ENCODE peak calls at places on chromosomes 4 and X, in five cellular contexts. One of them, this sample, is unnamed.

GRCh38 chr4:101651778-101652177 is 138.8 kb upstream of the BANK1 start:
- DNase-seq in GM12878: no peak
- DNase-seq in HCT116: no peak
- DNase-seq in K562: no peak
- DNase-seq in H1: no peak
- DNase-seq in this sample: no peak

GRCh38 chr4:112604590-112604989 is 32.1 kb downstream of the ZGRF1 start:
- DNase-seq in H1: peak; percentile 53
- DNase-seq in GM12878: peak; percentile 3
- DNase-seq in HCT116: peak; percentile 18
- DNase-seq in K562: peak; percentile 36
- DNase-seq in this sample: peak; percentile 39

GRCh38 chr4:152459326-152459725 is 76.6 kb downstream of the FBXW7 start:
- DNase-seq in K562: no peak
- DNase-seq in HCT116: no peak
- DNase-seq in H1: no peak
- DNase-seq in GM12878: no peak
- DNase-seq in this sample: no peak

GRCh38 chr4:95190751-95191436 is 357.9 kb downstream of the UNC5C start:
- DNase-seq in K562: no peak
- DNase-seq in H1: no peak
- DNase-seq in GM12878: no peak
- DNase-seq in HCT116: no peak
- DNase-seq in this sample: no peak

GRCh38 chr4:40628888-40629287 is 776 bp downstream of the RBM47 start:
- DNase-seq in K562: no peak
- DNase-seq in H1: no peak
- DNase-seq in HCT116: no peak
- DNase-seq in GM12878: no peak
- DNase-seq in this sample: no peak

GRCh38 chr4:78320353-78320935 is 231.1 kb upstream of the ANXA3 start:
- DNase-seq in GM12878: no peak
- DNase-seq in HCT116: no peak
- DNase-seq in H1: no peak
- DNase-seq in K562: no peak
- DNase-seq in this sample: peak; percentile 18

GRCh38 chr4:73533515-73534422 is 52.2 kb downstream of the AFM start:
- DNase-seq in K562: no peak
- DNase-seq in HCT116: no peak
- DNase-seq in GM12878: no peak
- DNase-seq in H1: no peak
- DNase-seq in this sample: peak; percentile 62

GRCh38 chr4:74012130-74012529 is 13.7 kb upstream of the CXCL5 start:
- DNase-seq in H1: no peak
- DNase-seq in GM12878: no peak
- DNase-seq in K562: no peak
- DNase-seq in HCT116: no peak
- DNase-seq in this sample: no peak

GRCh38 chr4:98485816-98486355 is 172.5 kb downstream of the TSPAN5 start:
- DNase-seq in K562: no peak
- DNase-seq in H1: no peak
- DNase-seq in GM12878: no peak
- DNase-seq in HCT116: no peak
- DNase-seq in this sample: peak; percentile 10

GRCh38 chr4:73454920-73455319 is 18.9 kb downstream of the AFP start:
- DNase-seq in GM12878: no peak
- DNase-seq in H1: no peak
- DNase-seq in K562: no peak
- DNase-seq in HCT116: no peak
- DNase-seq in this sample: no peak

GRCh38 chrX:40116925-40117324 is 19.2 kb upstream of the BCOR start:
- DNase-seq in K562: no peak
- DNase-seq in GM12878: no peak
- DNase-seq in HCT116: no peak
- DNase-seq in H1: no peak
- DNase-seq in this sample: no peak

GRCh38 chr4:6308890-6309643 is 39.4 kb downstream of the WFS1 start:
- DNase-seq in GM12878: no peak
- DNase-seq in H1: peak; percentile 84
- DNase-seq in HCT116: no peak
- DNase-seq in K562: no peak
- DNase-seq in this sample: peak; percentile 79

GRCh38 chrX:3231766-3232165 is 114.7 kb downstream of the MXRA5 start:
- DNase-seq in H1: no peak
- DNase-seq in K562: no peak
- DNase-seq in GM12878: no peak
- DNase-seq in HCT116: no peak
- DNase-seq in this sample: no peak

GRCh38 chrX:134886201-134886600 is 104.6 kb upstream of the SMIM10 start:
- DNase-seq in HCT116: peak; percentile 84
- DNase-seq in GM12878: no peak
- DNase-seq in K562: no peak
- DNase-seq in H1: no peak
- DNase-seq in this sample: peak; percentile 29

GRCh38 chr4:28886934-28887333 is 1833.2 kb upstream of the PCDH7 start:
- DNase-seq in K562: no peak
- DNase-seq in GM12878: no peak
- DNase-seq in H1: no peak
- DNase-seq in HCT116: no peak
- DNase-seq in this sample: no peak

GRCh38 chrX:71095033-71095432 is 618 bp upstream of the FOXO4 start:
- DNase-seq in HCT116: no peak
- DNase-seq in GM12878: no peak
- DNase-seq in K562: no peak
- DNase-seq in H1: no peak
- DNase-seq in this sample: no peak

GRCh38 chrX:9500584-9500983 is 35.7 kb downstream of the TBL1X start:
- DNase-seq in HCT116: no peak
- DNase-seq in GM12878: no peak
- DNase-seq in K562: no peak
- DNase-seq in H1: no peak
- DNase-seq in this sample: no peak

GRCh38 chr4:185282968-185283367 is 73.6 kb downstream of the SNX25 start:
- DNase-seq in GM12878: no peak
- DNase-seq in K562: no peak
- DNase-seq in H1: no peak
- DNase-seq in HCT116: no peak
- DNase-seq in this sample: no peak

GRCh38 chr4:42655921-42656735 is 777 bp downstream of the ATP8A1 start:
- DNase-seq in K562: no peak
- DNase-seq in H1: peak; percentile 69
- DNase-seq in GM12878: no peak
- DNase-seq in HCT116: no peak
- DNase-seq in this sample: peak; percentile 1

GRCh38 chr4:69617083-69617694 is 22.3 kb downstream of the UGT2A2 start:
- DNase-seq in HCT116: peak; percentile 47
- DNase-seq in GM12878: no peak
- DNase-seq in K562: peak; percentile 12
- DNase-seq in H1: no peak
- DNase-seq in this sample: peak; percentile 40

GRCh38 chr4:37748546-37748945 is 62.4 kb upstream of the RELL1 start:
- DNase-seq in H1: no peak
- DNase-seq in GM12878: no peak
- DNase-seq in HCT116: no peak
- DNase-seq in K562: no peak
- DNase-seq in this sample: no peak

GRCh38 chrX:41956027-41956426 is 32.7 kb upstream of the CASK start:
- DNase-seq in K562: peak; percentile 28
- DNase-seq in HCT116: no peak
- DNase-seq in H1: no peak
- DNase-seq in GM12878: no peak
- DNase-seq in this sample: no peak

GRCh38 chrX:140180585-140180984 is 215.3 kb upstream of the CXorf66 start:
- DNase-seq in H1: no peak
- DNase-seq in HCT116: no peak
- DNase-seq in K562: no peak
- DNase-seq in GM12878: no peak
- DNase-seq in this sample: no peak

GRCh38 chr4:181007751-181008150 is 1235.5 kb upstream of the TENM3 start:
- DNase-seq in HCT116: no peak
- DNase-seq in K562: no peak
- DNase-seq in GM12878: no peak
- DNase-seq in H1: no peak
- DNase-seq in this sample: no peak

GRCh38 chr4:37717575-37717974 is 31.4 kb upstream of the RELL1 start:
- DNase-seq in H1: no peak
- DNase-seq in HCT116: no peak
- DNase-seq in GM12878: no peak
- DNase-seq in K562: no peak
- DNase-seq in this sample: no peak

GRCh38 chr4:150501983-150502382 is 80.0 kb upstream of the MAB21L2 start:
- DNase-seq in GM12878: no peak
- DNase-seq in H1: no peak
- DNase-seq in K562: no peak
- DNase-seq in HCT116: no peak
- DNase-seq in this sample: no peak

GRCh38 chr4:651884-652642 is 22.0 kb downstream of the ATP5ME start:
- DNase-seq in H1: no peak
- DNase-seq in HCT116: no peak
- DNase-seq in GM12878: no peak
- DNase-seq in K562: no peak
- DNase-seq in this sample: no peak

GRCh38 chr4:141731481-141731880 is 95.1 kb downstream of the IL15 start:
- DNase-seq in H1: no peak
- DNase-seq in HCT116: no peak
- DNase-seq in GM12878: no peak
- DNase-seq in K562: no peak
- DNase-seq in this sample: no peak

DNA sequence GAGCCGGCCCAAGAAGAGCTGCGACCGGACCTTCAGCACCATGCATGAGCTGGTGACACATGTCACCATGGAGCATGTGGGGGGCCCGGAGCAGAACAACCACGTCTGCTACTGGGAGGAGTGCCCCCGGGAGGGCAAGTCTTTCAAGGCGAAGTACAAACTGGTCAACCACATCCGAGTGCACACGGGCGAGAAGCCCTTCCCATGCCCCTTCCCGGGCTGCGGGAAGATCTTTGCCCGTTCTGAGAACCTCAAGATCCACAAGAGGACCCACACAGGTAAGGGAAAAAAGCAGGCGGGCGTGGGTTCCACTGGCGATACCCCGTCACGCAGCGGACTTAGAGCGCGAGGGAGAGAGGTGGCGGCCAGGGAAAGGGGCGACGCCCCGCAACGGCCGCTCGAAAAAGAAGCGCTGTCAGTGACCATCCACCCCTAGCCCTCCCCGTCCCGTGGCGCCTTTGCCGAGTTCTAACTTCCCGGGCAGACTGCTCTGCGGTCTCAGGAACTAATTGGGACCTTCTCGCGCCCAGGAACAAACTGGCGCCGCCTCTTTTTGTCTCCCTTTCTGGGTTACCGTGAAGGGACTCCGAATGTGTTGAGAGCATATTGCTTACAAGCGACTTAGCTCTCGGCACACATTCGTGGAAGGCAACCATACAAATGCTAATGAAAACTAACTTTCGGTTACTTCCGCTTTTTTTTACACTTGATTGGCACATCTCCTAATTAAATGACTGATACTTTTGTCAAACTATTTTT is 1.7 kb downstream of the ZIC3 start:
- DNase-seq in H1: no peak
- DNase-seq in GM12878: no peak
- DNase-seq in K562: no peak
- DNase-seq in HCT116: no peak
- DNase-seq in this sample: no peak
- TF ChIP-seq EZH2 in H1: no peak
- TF ChIP-seq EZH2 in GM12878: no peak
- TF ChIP-seq EZH2 in K562: no peak
- TF ChIP-seq EZH2 in HCT116: no peak
- TF ChIP-seq EZH2 in this sample: no peak

GRCh38 chrX:155313766-155314165 is 20.6 kb downstream of the CLIC2 start:
- DNase-seq in H1: no peak
- DNase-seq in K562: no peak
- DNase-seq in GM12878: no peak
- DNase-seq in HCT116: peak; percentile 2
- DNase-seq in this sample: no peak
- TF ChIP-seq SRF in H1: no peak
- TF ChIP-seq SRF in K562: no peak
- TF ChIP-seq SRF in GM12878: no peak
- TF ChIP-seq SRF in HCT116: no peak
- TF ChIP-seq SRF in this sample: no peak

GRCh38 chrX:137033774-137034507 is at the start of gene GPR101:
- DNase-seq in H1: no peak
- DNase-seq in GM12878: no peak
- DNase-seq in K562: no peak
- DNase-seq in HCT116: no peak
- DNase-seq in this sample: no peak

GRCh38 chrX:137032841-137033773 is 688 bp downstream of the GPR101 start:
- DNase-seq in K562: no peak
- DNase-seq in H1: no peak
- DNase-seq in GM12878: no peak
- DNase-seq in HCT116: no peak
- DNase-seq in this sample: no peak

GRCh38 chrX:137032378-137032694 is 1.5 kb downstream of the GPR101 start:
- DNase-seq in HCT116: no peak
- DNase-seq in GM12878: no peak
- DNase-seq in H1: no peak
- DNase-seq in K562: no peak
- DNase-seq in this sample: no peak

GRCh38 chrX:137031039-137031438 is 2.8 kb downstream of the GPR101 start:
- DNase-seq in H1: no peak
- DNase-seq in K562: no peak
- DNase-seq in GM12878: no peak
- DNase-seq in HCT116: no peak
- DNase-seq in this sample: no peak

DNA sequence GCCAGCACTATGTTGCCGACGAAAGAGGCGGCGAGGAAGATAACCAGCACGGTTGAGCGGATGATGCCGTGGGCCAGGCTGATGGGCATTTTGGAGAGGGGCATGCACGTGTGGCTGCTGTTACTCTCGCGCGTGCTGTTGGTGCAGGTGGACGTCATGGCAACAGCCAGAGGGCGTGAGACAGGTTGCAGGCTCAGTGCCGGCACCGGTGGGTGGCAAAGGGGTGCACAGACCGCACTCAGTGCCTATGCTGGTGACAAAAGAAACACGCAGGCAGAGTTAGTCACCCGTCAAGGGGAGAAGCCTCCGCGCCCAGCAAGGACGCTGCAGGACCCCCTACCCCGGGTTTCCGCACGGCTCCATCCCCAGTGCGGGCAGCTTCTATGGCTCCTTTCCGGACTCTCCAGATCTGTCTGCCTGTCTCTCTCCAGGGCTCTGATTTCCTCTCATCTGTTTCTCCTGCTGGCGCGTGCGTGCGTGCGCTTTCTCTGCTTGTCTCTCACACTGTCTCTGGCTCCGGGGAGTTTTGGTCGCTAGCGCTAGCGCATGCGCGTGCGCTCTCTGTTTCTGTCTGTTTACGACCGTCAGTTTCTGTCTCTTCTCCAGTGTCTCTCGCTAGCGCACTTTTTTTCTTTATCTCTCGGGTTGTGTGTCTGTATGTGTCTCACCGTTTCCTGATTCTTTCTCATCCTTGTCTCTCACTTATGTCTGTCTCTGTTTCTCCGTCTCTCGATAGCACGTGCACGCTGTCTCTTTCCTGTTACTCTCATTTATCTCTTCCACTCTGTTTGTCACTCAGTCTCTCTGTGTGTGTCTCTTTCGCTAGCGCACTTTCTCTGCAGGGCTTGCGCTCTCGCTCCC is 2.0 kb downstream of the GPR101 start:
- DNase-seq in K562: peak; percentile 28
- DNase-seq in HCT116: no peak
- DNase-seq in GM12878: peak; percentile 5
- DNase-seq in H1: peak; percentile 49
- DNase-seq in this sample: no peak
- TF ChIP-seq EZH2 in K562: no peak
- TF ChIP-seq EZH2 in HCT116: no peak
- TF ChIP-seq EZH2 in GM12878: no peak
- TF ChIP-seq EZH2 in H1: peak; percentile 8
- TF ChIP-seq EZH2 in this sample: no peak

GRCh38 chr4:145679520-145679919 is 426 bp upstream of the C4orf51 start:
- DNase-seq in GM12878: no peak
- DNase-seq in K562: no peak
- DNase-seq in H1: no peak
- DNase-seq in HCT116: peak; percentile 43
- DNase-seq in this sample: peak; percentile 25
- TF ChIP-seq SRF in GM12878: no peak
- TF ChIP-seq SRF in K562: no peak
- TF ChIP-seq SRF in H1: no peak
- TF ChIP-seq SRF in HCT116: no peak
- TF ChIP-seq SRF in this sample: no peak

This sample was measured in HepG2.